ENCODE peak calls at places on chromosomes 5 and 9, in ten cellular contexts. B is A673, P is left lung, O is cardiac fibroblast, J is A549, H is HFFc6, I is RWPE1, D is fibroblast of pulmonary artery, X is upper lobe of right lung, L is kidney. C is an unnamed sample.

GRCh38 chr5:56543431-56544385 is 271.6 kb upstream of the MAP3K1 start:
- DNase-seq in B (no peak), P (no peak), O (no peak), J (peak), H (no peak), I (peak), D (peak), X (no peak), L (no peak), C (no peak)

GRCh38 chr5:20023686-20024085 is 35.7 kb upstream of the CDH18 start:
- DNase-seq in B (no peak), P (no peak), O (no peak), J (no peak), H (no peak), I (no peak), D (peak), X (no peak), L (no peak), C (no peak)

GRCh38 chr9:95015569-95015968 is 289.1 kb downstream of the AOPEP start:
- DNase-seq in B (no peak), P (no peak), O (no peak), J (no peak), H (no peak), I (no peak), D (no peak), X (no peak), L (no peak), C (no peak)

GRCh38 chr5:59069438-59070079 is 486.7 kb downstream of the RAB3C start:
- DNase-seq in B (peak), P (no peak), O (peak), J (peak), H (peak), I (peak), D (peak), X (no peak), L (no peak), C (no peak)

GRCh38 chr5:65925601-65926275 is 637 bp upstream of the ERBIN start:
- DNase-seq in B (peak), P (peak), O (peak), J (peak), H (peak), I (peak), D (peak), X (peak), L (no peak), C (peak)

GRCh38 chr9:75417471-75417870 is 329.2 kb downstream of the OSTF1 start:
- DNase-seq in B (no peak), P (no peak), O (no peak), J (no peak), H (no peak), I (no peak), D (no peak), X (no peak), L (no peak), C (no peak)

GRCh38 chr9:133117271-133118178 is 3.5 kb downstream of the RALGDS start:
- DNase-seq in B (no peak), P (peak), O (peak), J (no peak), H (no peak), I (no peak), D (no peak), X (no peak), L (peak), C (no peak)

GRCh38 chr5:13859285-13859684 is 85.2 kb downstream of the DNAH5 start:
- DNase-seq in B (no peak), P (no peak), O (no peak), J (peak), H (no peak), I (no peak), D (no peak), X (no peak), L (no peak), C (no peak)

GRCh38 chr5:88760512-88760911 is 122.5 kb downstream of the MEF2C start:
- DNase-seq in B (no peak), P (no peak), O (no peak), J (no peak), H (no peak), I (no peak), D (no peak), X (no peak), L (no peak), C (no peak)

GRCh38 chr9:121499427-121500164 is at the start of gene GGTA1:
- DNase-seq in B (peak), P (peak), O (peak), J (peak), H (peak), I (peak), D (peak), X (peak), L (peak), C (peak)

GRCh38 chr5:31407921-31408714 is 123.8 kb downstream of the DROSHA start:
- DNase-seq in B (no peak), P (no peak), O (no peak), J (no peak), H (peak), I (peak), D (no peak), X (no peak), L (no peak), C (no peak)

GRCh38 chr9:86854898-86855523 is 92.3 kb downstream of the GAS1 start:
- DNase-seq in B (peak), P (no peak), O (peak), J (peak), H (peak), I (peak), D (peak), X (no peak), L (no peak), C (no peak)

GRCh38 chr9:79382468-79382867 is 189.3 kb upstream of the TLE4 start:
- DNase-seq in B (no peak), P (no peak), O (no peak), J (peak), H (peak), I (no peak), D (no peak), X (no peak), L (no peak), C (no peak)

GRCh38 chr5:32542216-32543059 is 42.9 kb upstream of the SUB1 start:
- DNase-seq in B (no peak), P (no peak), O (no peak), J (no peak), H (peak), I (peak), D (peak), X (no peak), L (no peak), C (no peak)

GRCh38 chr5:1743061-1743768 is 56.4 kb downstream of the MRPL36 start:
- DNase-seq in B (no peak), P (no peak), O (no peak), J (no peak), H (no peak), I (no peak), D (no peak), X (peak), L (peak), C (no peak)

GRCh38 chr9:35603506-35603985 is 1.5 kb upstream of the TESK1 start:
- DNase-seq in B (no peak), P (peak), O (peak), J (no peak), H (no peak), I (peak), D (peak), X (no peak), L (peak), C (no peak)

GRCh38 chr5:60287174-60287771 is 393.7 kb upstream of the PDE4D start:
- DNase-seq in B (peak), P (peak), O (peak), J (peak), H (peak), I (peak), D (peak), X (peak), L (no peak), C (no peak)

GRCh38 chr9:38284039-38284767 is 108.3 kb upstream of the ALDH1B1 start:
- DNase-seq in B (no peak), P (no peak), O (no peak), J (no peak), H (no peak), I (no peak), D (no peak), X (no peak), L (no peak), C (no peak)

GRCh38 chr5:111641533-111642230 is 115.3 kb downstream of the NREP start:
- DNase-seq in B (no peak), P (no peak), O (peak), J (no peak), H (peak), I (peak), D (peak), X (no peak), L (no peak), C (no peak)

GRCh38 chr9:35618854-35619799 is 914 bp upstream of the CD72 start:
- DNase-seq in B (no peak), P (peak), O (peak), J (no peak), H (no peak), I (no peak), D (no peak), X (no peak), L (no peak), C (peak)

GRCh38 chr9:86287013-86287412 is 4.7 kb upstream of the ISCA1 start:
- DNase-seq in B (peak), P (no peak), O (peak), J (peak), H (no peak), I (no peak), D (peak), X (no peak), L (no peak), C (no peak)

GRCh38 chr9:98365724-98366123 is 110.3 kb upstream of the TBC1D2 start:
- DNase-seq in B (no peak), P (no peak), O (no peak), J (no peak), H (no peak), I (no peak), D (no peak), X (no peak), L (no peak), C (no peak)

GRCh38 chr5:18068851-18069250 is 434.6 kb downstream of the TAF11L14 start:
- DNase-seq in B (no peak), P (no peak), O (no peak), J (no peak), H (no peak), I (no peak), D (no peak), X (no peak), L (no peak), C (no peak)

GRCh38 chr9:98491231-98491651 is 217.5 kb downstream of the GABBR2 start:
- DNase-seq in B (no peak), P (no peak), O (no peak), J (no peak), H (no peak), I (no peak), D (no peak), X (no peak), L (no peak), C (no peak)

GRCh38 chr5:145946112-145946861 is 9.9 kb downstream of the SH3RF2 start:
- DNase-seq in B (peak), P (no peak), O (no peak), J (peak), H (peak), I (peak), D (peak), X (no peak), L (no peak), C (no peak)

GRCh38 chr5:61307611-61308010 is 24.4 kb upstream of the ZSWIM6 start:
- DNase-seq in B (no peak), P (no peak), O (no peak), J (no peak), H (no peak), I (no peak), D (no peak), X (no peak), L (no peak), C (no peak)

GRCh38 chr9:122463828-122464632 is 13.7 kb downstream of the OR1J1 start:
- DNase-seq in B (peak), P (no peak), O (no peak), J (peak), H (no peak), I (no peak), D (no peak), X (no peak), L (no peak), C (no peak)

GRCh38 chr9:127034691-127035090 is 87.7 kb downstream of the ANGPTL2 start:
- DNase-seq in B (no peak), P (no peak), O (no peak), J (no peak), H (no peak), I (no peak), D (no peak), X (no peak), L (no peak), C (no peak)

GRCh38 chr9:93645921-93646639 is 69.7 kb downstream of the PHF2 start:
- DNase-seq in B (no peak), P (peak), O (no peak), J (no peak), H (no peak), I (no peak), D (no peak), X (peak), L (no peak), C (no peak)

GRCh38 chr5:107532182-107532878 is 138.4 kb downstream of the EFNA5 start:
- DNase-seq in B (no peak), P (no peak), O (no peak), J (no peak), H (no peak), I (no peak), D (no peak), X (no peak), L (no peak), C (no peak)

DNA sequence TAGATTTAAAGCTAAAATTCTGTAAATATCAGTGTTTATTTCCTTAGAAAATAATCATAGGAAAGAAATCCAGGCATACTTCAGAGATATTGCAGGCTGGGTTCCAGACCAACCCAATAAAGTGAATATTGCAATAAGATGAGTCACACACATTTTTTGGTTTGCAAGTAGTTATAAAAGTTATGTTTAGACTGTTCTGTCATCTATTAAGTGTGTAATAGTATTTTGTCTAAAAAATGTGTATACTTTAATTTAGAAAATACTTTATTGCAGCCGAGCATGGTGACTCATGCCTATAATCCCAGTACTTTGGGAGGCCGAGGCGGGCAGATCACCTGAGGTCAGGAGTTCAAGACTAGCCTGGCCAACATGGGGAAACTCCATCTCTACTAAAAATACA is 6.9 kb upstream of the RIC1 start:
- DNase-seq in B (no peak), P (no peak), O (peak), J (peak), H (peak), I (peak), D (peak), X (no peak), L (no peak), C (no peak)
- TF ChIP-seq CTCF in B (no peak), P (no peak), O (no peak), J (no peak), H (no peak), I (no peak), D (no peak), X (no peak), L (no peak), C (no peak)

GRCh38 chr5:3843691-3844090 is 248.1 kb downstream of the IRX1 start:
- DNase-seq in B (no peak), P (no peak), O (no peak), J (no peak), H (no peak), I (no peak), D (no peak), X (no peak), L (no peak), C (no peak)
- TF ChIP-seq CTCF in B (no peak), P (no peak), O (no peak), J (no peak), H (no peak), I (no peak), D (no peak), X (no peak), L (no peak), C (no peak)

DNA sequence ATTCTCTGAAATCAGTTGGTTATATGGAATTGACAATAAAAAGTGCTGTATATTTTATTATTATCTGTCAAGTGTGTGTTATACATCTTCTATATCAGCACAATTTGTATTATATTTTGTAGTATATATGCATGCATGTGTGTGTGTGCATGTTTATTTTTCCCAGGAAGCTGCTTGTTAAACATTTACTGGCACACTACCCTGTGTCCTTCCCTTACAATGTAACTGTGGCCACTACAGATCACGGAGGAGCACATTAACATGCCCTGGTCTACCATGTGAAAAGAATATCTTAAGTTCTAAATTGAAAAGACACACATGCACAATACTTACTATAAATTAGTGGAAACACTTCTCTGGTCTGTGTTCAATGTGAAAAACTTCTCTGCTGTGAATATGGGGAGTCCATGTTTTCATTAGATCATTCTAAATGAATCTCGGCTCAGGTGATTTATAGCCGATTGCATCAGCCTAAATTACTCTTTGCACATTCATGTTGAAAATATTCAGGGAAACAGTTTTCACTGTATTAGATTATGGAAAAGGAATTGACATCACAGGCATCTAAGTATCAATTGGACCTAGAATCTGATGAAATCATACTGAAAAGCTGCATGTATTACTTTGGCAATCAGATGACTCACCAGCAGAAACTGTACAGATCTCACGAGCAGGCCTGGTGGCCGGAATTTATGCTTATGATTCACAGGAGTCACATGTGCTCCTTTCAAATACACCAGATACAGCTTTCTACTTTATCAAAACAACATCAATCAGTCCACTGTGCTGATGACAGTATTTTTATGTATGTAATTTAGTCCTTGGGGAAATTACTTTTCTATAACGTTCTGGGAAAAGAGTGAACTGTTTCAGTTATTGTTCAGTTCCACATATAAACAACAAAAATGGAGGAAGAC is 39.4 kb downstream of the LURAP1L start:
- DNase-seq in B (peak), P (peak), O (peak), J (peak), H (peak), I (peak), D (peak), X (no peak), L (peak), C (no peak)
- TF ChIP-seq CTCF in B (peak), P (peak), O (peak), J (peak), H (peak), I (no peak), D (peak), X (peak), L (no peak), C (no peak)

GRCh38 chr5:10266839-10267238 is 16.8 kb downstream of the CCT5 start:
- DNase-seq in B (no peak), P (no peak), O (no peak), J (no peak), H (no peak), I (no peak), D (no peak), X (no peak), L (no peak), C (no peak)
- TF ChIP-seq CTCF in B (no peak), P (no peak), O (no peak), J (no peak), H (no peak), I (no peak), D (no peak), X (no peak), L (no peak), C (no peak)

DNA sequence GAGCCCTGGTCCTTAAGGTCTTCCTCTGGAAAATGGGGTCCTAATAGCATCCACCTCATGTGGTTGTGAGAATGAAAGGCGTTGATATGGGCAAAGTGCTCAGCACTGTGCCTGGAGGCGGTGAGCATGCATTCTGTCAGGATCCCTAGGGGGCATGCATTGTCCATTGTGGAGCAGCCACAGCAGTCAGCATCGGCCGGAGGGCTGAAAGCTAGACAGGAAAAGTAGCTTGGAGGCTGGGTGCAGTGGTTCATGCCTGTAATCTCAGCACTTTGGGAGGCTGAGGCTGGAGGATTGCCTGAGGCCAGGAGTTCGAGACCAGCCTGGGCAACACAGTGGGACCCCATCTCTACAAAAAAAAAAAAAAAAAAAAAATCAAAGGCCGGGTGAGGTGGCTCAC is 122.2 kb downstream of the LHX2 start:
- DNase-seq in B (no peak), P (peak), O (peak), J (peak), H (no peak), I (no peak), D (peak), X (peak), L (no peak), C (no peak)
- TF ChIP-seq CTCF in B (no peak), P (peak), O (peak), J (no peak), H (peak), I (no peak), D (peak), X (peak), L (peak), C (no peak)

GRCh38 chr5:169415948-169416347 is 115.0 kb upstream of the SLIT3 start:
- DNase-seq in B (no peak), P (no peak), O (no peak), J (no peak), H (no peak), I (no peak), D (no peak), X (no peak), L (no peak), C (no peak)
- TF ChIP-seq CTCF in B (no peak), P (no peak), O (no peak), J (no peak), H (no peak), I (no peak), D (no peak), X (no peak), L (no peak), C (no peak)

DNA sequence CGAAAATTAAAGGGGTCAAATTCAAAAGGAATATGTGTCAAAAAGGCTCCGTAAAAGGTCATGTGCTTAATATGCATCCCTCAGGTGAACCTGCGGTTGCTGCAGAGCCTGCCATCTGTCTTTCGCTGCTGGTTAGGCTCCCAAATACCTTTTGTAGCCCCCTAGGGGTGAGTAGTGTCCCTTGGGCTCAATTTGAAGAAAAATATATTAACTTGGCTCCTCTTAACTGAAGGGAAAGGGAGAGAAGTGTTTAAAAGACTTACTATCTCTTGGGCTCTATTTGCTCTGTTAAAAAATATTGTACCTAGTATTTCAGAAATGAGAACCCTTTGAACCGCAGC is 176.5 kb upstream of the ADAMTSL1 start:
- DNase-seq in B (no peak), P (no peak), O (peak), J (peak), H (no peak), I (peak), D (no peak), X (no peak), L (no peak), C (no peak)
- TF ChIP-seq CTCF in B (no peak), P (no peak), O (peak), J (no peak), H (peak), I (no peak), D (peak), X (no peak), L (no peak), C (no peak)

GRCh38 chr5:53426517-53426839 is 54.0 kb upstream of the FST start:
- DNase-seq in B (no peak), P (no peak), O (no peak), J (no peak), H (no peak), I (no peak), D (no peak), X (no peak), L (no peak), C (no peak)

GRCh38 chr5:53427965-53428364 is 52.5 kb upstream of the FST start:
- DNase-seq in B (no peak), P (no peak), O (no peak), J (no peak), H (no peak), I (no peak), D (no peak), X (no peak), L (no peak), C (no peak)

GRCh38 chr5:53424691-53425597 is 55.5 kb upstream of the FST start:
- DNase-seq in B (no peak), P (no peak), O (peak), J (no peak), H (peak), I (peak), D (peak), X (no peak), L (no peak), C (no peak)

GRCh38 chr5:53426878-53427277 is 53.6 kb upstream of the FST start:
- DNase-seq in B (no peak), P (no peak), O (no peak), J (no peak), H (no peak), I (no peak), D (no peak), X (no peak), L (no peak), C (no peak)

GRCh38 chr5:53425598-53426516 is 54.6 kb upstream of the FST start:
- DNase-seq in B (peak), P (no peak), O (peak), J (peak), H (no peak), I (peak), D (peak), X (no peak), L (no peak), C (no peak)
- TF ChIP-seq CTCF in B (peak), P (no peak), O (no peak), J (peak), H (peak), I (no peak), D (peak), X (peak), L (peak), C (no peak)

GRCh38 chr9:24832307-24832706 is 286.6 kb upstream of the IZUMO3 start:
- DNase-seq in B (no peak), P (no peak), O (no peak), J (peak), H (no peak), I (peak), D (no peak), X (no peak), L (no peak), C (no peak)
- TF ChIP-seq CTCF in B (no peak), P (no peak), O (peak), J (no peak), H (peak), I (no peak), D (no peak), X (peak), L (no peak), C (no peak)